ENCODE peak calls at places on chromosomes 16 and 17, in four cellular contexts. N, X, Y and Z are unnamed samples.

GRCh38 chr17:32976605-32977004 is 15.0 kb upstream of the SPACA3 start:
- DNase-seq in Y (no peak), N (no peak), X (no peak), Z (no peak)

GRCh38 chr17:48456584-48456983 is 26.6 kb upstream of the SKAP1 start:
- DNase-seq in Y (peak; percentile 63), N (no peak), X (peak; percentile 39), Z (no peak)

GRCh38 chr16:21116148-21116693 is 34.4 kb downstream of the DNAH3 start:
- DNase-seq in Y (no peak), N (no peak), X (peak; percentile 32), Z (no peak)

GRCh38 chr17:15368605-15369004 is 27.2 kb upstream of the TEKT3 start:
- DNase-seq in N (no peak), Y (no peak), X (no peak), Z (no peak)

GRCh38 chr16:2949705-2950399 is 14.2 kb upstream of the KREMEN2 start:
- DNase-seq in X (no peak), N (no peak), Y (no peak), Z (no peak)

GRCh38 chr17:17524091-17524490 is 27.9 kb upstream of the RASD1 start:
- DNase-seq in Y (no peak), N (no peak), X (no peak), Z (no peak)

GRCh38 chr17:40553694-40554534 is 11.4 kb downstream of the CCR7 start:
- DNase-seq in X (no peak), N (no peak), Y (no peak), Z (peak; percentile 83)

GRCh38 chr17:38428643-38429371 is 543 bp downstream of the ARHGAP23 start:
- DNase-seq in Y (peak; percentile 31), X (no peak), N (peak; percentile 67), Z (peak; percentile 85)

GRCh38 chr17:70298929-70299529 is 129.7 kb downstream of the KCNJ2 start:
- DNase-seq in X (no peak), N (no peak), Y (no peak), Z (no peak)

GRCh38 chr17:73482251-73482661 is 162.0 kb downstream of the SDK2 start:
- DNase-seq in X (no peak), Y (no peak), N (no peak), Z (no peak)

GRCh38 chr17:16349461-16349860 is 3.8 kb downstream of the CENPV start:
- DNase-seq in X (no peak), Y (no peak), N (no peak), Z (peak; percentile 22)

GRCh38 chr17:10737168-10737622 is 7.4 kb upstream of the TMEM220 start:
- DNase-seq in X (peak; percentile 70), N (peak; percentile 72), Y (peak; percentile 56), Z (peak; percentile 39)

GRCh38 chr16:4301968-4302367 is 13.9 kb upstream of the GLIS2 start:
- DNase-seq in Y (no peak), X (no peak), N (no peak), Z (no peak)

GRCh38 chr17:50347894-50348291 is 2.0 kb downstream of the XYLT2 start:
- DNase-seq in Y (no peak), X (peak; percentile 43), N (no peak), Z (no peak)

GRCh38 chr16:66878067-66878466 is 2.2 kb upstream of the PDP2 start:
- DNase-seq in Y (no peak), X (no peak), N (no peak), Z (peak; percentile 88)

GRCh38 chr17:15648384-15648783 is 28.9 kb upstream of the FBXW10B start:
- DNase-seq in X (no peak), Y (no peak), N (no peak), Z (no peak)

DNA sequence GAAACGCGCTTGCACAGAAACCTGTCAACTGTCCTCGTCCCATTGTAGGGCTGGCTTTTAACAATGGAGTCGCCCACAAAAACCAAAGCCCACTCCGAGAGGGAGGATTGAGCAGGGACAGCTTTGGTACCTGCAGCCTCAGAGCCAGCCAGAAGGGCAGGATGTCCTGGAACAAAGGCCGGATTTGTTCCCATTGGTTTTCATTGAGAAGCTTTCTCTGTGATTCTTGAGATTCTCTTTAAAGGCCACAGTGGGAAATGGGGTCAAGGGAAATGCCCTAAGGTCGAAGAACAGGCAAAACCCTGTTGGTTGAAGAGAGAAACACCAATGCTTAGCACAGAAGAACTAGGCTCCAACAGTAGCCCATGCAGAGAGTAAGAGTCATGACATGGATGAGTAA is 65.4 kb downstream of the C16orf78 start:
- DNase-seq in Y (no peak), X (no peak), N (no peak), Z (no peak)
- H3K4me2 ChIP-seq in Y (no peak overlapping the region), X (no peak overlapping the region), N (no peak overlapping the region), Z (no peak overlapping the region)

GRCh38 chr16:54443839-54444238 is 157.3 kb upstream of the IRX3 start:
- DNase-seq in N (no peak), X (no peak), Y (no peak), Z (no peak)
- H3K4me2 ChIP-seq in N (no peak overlapping the region), X (no peak overlapping the region), Y (no peak overlapping the region), Z (no peak overlapping the region)

DNA sequence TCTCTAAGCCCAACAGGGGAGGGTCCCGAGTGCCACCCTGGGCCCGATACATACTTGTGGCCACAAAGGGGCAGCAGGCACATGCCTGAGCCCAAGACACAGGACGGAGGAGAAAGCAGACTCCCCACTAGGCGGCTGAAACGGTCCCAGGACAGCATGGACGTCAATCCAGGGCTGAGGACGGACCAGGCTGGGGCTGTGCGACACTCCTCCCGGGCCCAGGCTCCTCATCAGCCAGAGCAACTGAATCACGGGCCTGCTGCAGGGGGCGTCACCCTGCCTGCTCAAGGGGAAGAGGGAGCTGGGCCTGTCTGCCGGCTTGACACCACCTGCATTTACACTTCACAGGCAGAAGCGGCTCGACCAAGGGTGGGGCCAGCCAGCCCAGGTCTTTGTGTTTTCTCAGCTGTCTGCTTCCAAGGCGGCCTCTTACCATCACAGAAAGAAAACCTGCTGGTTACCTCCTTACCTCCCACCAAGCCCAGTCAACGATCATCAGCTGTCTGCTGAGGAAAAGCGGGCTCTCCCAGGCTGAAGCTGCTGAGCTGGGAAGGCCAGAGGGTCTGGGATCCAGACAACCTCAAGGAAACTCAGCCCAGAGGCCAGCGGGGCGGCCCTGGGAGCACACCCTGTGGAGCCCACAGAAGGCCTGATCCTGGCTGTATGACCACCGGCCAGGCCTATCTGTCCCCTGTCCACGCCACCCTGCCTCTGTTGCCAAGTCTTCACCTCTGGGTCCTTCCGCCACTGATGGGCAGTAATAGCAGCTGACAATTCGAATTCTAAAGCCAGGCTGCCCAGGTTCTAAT is 26.4 kb downstream of the KIFC3 start:
- DNase-seq in Y (no peak), X (peak; percentile 99), N (no peak), Z (no peak)
- H3K4me2 ChIP-seq in Y (no peak overlapping the region), X (no peak overlapping the region), N (no peak overlapping the region), Z (no peak overlapping the region)

DNA sequence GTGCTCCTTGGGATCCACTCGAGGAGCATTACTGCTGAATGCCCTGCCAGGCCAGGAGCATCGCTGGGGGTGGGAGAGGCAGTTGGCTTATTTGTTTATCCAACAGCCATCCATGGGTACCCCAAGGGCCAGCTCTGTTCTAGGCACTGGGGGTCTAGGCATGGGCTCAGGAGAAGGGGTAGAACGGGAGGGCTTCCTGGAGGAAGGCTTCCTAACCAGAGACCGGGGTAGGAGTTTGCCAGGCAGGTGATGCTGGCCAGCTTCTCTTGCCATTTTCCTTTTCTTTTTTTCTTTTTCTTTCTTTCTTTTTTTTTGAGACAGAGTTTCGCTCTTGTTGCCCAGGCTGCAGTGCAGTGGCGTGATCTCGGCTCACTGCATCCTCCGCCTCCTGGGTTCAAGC is 241.0 kb downstream of the SEC14L1 start:
- DNase-seq in X (no peak), N (no peak), Y (no peak), Z (no peak)
- H3K4me2 ChIP-seq in X (no peak overlapping the region), N (no peak overlapping the region), Y (no peak overlapping the region), Z (peak overlapping the region; percentile 24)